ENCODE peak calls at places on chromosome 21, in seven cellular contexts. H, O, X, G, W, A and K are unnamed samples.

GRCh38 chr21:23579573-23579972 is 2027.7 kb downstream of the MRPL39 start:
- DNase-seq in H (no peak), O (no peak), X (no peak), G (no peak), W (no peak), A (no peak), K (no peak)

GRCh38 chr21:33761104-33762036 is 119.1 kb downstream of the ITSN1 start:
- DNase-seq in H (no peak), O (no peak), X (peak; percentile 97), G (peak; percentile 5), W (peak; percentile 72), A (peak; percentile 99), K (no peak)

GRCh38 chr21:26943916-26944315 is 23.0 kb downstream of the ADAMTS5 start:
- DNase-seq in H (no peak), O (no peak), X (no peak), G (no peak), W (no peak), A (no peak), K (no peak)

GRCh38 chr21:32538147-32538792 is 47.1 kb downstream of the TCP10L start:
- DNase-seq in H (no peak), O (no peak), X (no peak), G (no peak), W (no peak), A (no peak), K (no peak)

GRCh38 chr21:26659181-26659580 is 86.1 kb upstream of the CYYR1 start:
- DNase-seq in H (no peak), O (no peak), X (no peak), G (no peak), W (no peak), A (no peak), K (no peak)

GRCh38 chr21:32378956-32379355 is 13.9 kb downstream of the URB1 start:
- DNase-seq in H (no peak), O (no peak), X (peak; percentile 37), G (no peak), W (no peak), A (no peak), K (peak; percentile 46)

GRCh38 chr21:16768096-16768495 is 744.7 kb upstream of the CXADR start:
- DNase-seq in H (no peak), O (no peak), X (no peak), G (no peak), W (no peak), A (no peak), K (no peak)

GRCh38 chr21:36699026-36699545 is at the start of gene SIM2:
- DNase-seq in H (peak; percentile 28), O (no peak), X (peak; percentile 53), G (no peak), W (peak; percentile 73), A (peak; percentile 52), K (no peak)

GRCh38 chr21:38712076-38712475 is 93.7 kb upstream of the ETS2 start:
- DNase-seq in H (no peak), O (no peak), X (peak; percentile 63), G (peak; percentile 88), W (peak; percentile 28), A (peak; percentile 27), K (no peak)

GRCh38 chr21:25983745-25984144 is 186.8 kb downstream of the APP start:
- DNase-seq in H (peak; percentile 27), O (no peak), X (no peak), G (no peak), W (no peak), A (no peak), K (no peak)

GRCh38 chr21:42312626-42313104 is 2.5 kb downstream of the TFF3 start:
- DNase-seq in H (no peak), O (no peak), X (no peak), G (no peak), W (no peak), A (no peak), K (no peak)